ENCODE peak calls at places on chromosomes 6 and 20, in seven cellular contexts. One of them, this sample, is unnamed.

GRCh38 chr6:132357120-132357519 is 44.2 kb downstream of the MOXD1 start:
- DNase-seq in WERI-Rb-1: no peak
- DNase-seq in cardiac muscle cell: no peak
- DNase-seq in AG04450: no peak
- DNase-seq in psoas muscle: no peak
- DNase-seq in lower lobe of right lung: no peak
- DNase-seq in left ventricle myocardium inferior: no peak
- DNase-seq in this sample: no peak

GRCh38 chr6:42960243-42961019 is at the start of gene GNMT:
- DNase-seq in WERI-Rb-1: peak
- DNase-seq in cardiac muscle cell: peak
- DNase-seq in AG04450: no peak
- DNase-seq in psoas muscle: peak
- DNase-seq in lower lobe of right lung: peak
- DNase-seq in left ventricle myocardium inferior: peak
- DNase-seq in this sample: peak

GRCh38 chr6:112205521-112206458 is 48.6 kb downstream of the LAMA4 start:
- DNase-seq in WERI-Rb-1: no peak
- DNase-seq in cardiac muscle cell: peak
- DNase-seq in AG04450: no peak
- DNase-seq in psoas muscle: no peak
- DNase-seq in lower lobe of right lung: no peak
- DNase-seq in left ventricle myocardium inferior: no peak
- DNase-seq in this sample: no peak

GRCh38 chr6:98343797-98344196 is 490.6 kb upstream of the POU3F2 start:
- DNase-seq in WERI-Rb-1: no peak
- DNase-seq in cardiac muscle cell: no peak
- DNase-seq in AG04450: no peak
- DNase-seq in psoas muscle: no peak
- DNase-seq in lower lobe of right lung: no peak
- DNase-seq in left ventricle myocardium inferior: no peak
- DNase-seq in this sample: no peak

GRCh38 chr6:134031696-134032255 is 20.6 kb downstream of the SLC2A12 start:
- DNase-seq in WERI-Rb-1: no peak
- DNase-seq in cardiac muscle cell: no peak
- DNase-seq in AG04450: no peak
- DNase-seq in psoas muscle: no peak
- DNase-seq in lower lobe of right lung: no peak
- DNase-seq in left ventricle myocardium inferior: no peak
- DNase-seq in this sample: no peak

GRCh38 chr20:54122189-54122588 is 51.6 kb downstream of the CYP24A1 start:
- DNase-seq in WERI-Rb-1: no peak
- DNase-seq in cardiac muscle cell: no peak
- DNase-seq in AG04450: no peak
- DNase-seq in psoas muscle: no peak
- DNase-seq in lower lobe of right lung: no peak
- DNase-seq in left ventricle myocardium inferior: no peak
- DNase-seq in this sample: no peak

GRCh38 chr6:125533710-125534397 is 215.6 kb upstream of the HEY2 start:
- DNase-seq in WERI-Rb-1: no peak
- DNase-seq in cardiac muscle cell: no peak
- DNase-seq in AG04450: no peak
- DNase-seq in psoas muscle: no peak
- DNase-seq in lower lobe of right lung: no peak
- DNase-seq in left ventricle myocardium inferior: no peak
- DNase-seq in this sample: no peak

GRCh38 chr6:5004373-5005037 is 668 bp upstream of the RPP40 start:
- DNase-seq in WERI-Rb-1: no peak
- DNase-seq in cardiac muscle cell: no peak
- DNase-seq in AG04450: no peak
- DNase-seq in psoas muscle: no peak
- DNase-seq in lower lobe of right lung: no peak
- DNase-seq in left ventricle myocardium inferior: no peak
- DNase-seq in this sample: no peak

GRCh38 chr20:41047279-41047974 is 18.8 kb downstream of the TOP1 start:
- DNase-seq in WERI-Rb-1: no peak
- DNase-seq in cardiac muscle cell: no peak
- DNase-seq in AG04450: no peak
- DNase-seq in psoas muscle: no peak
- DNase-seq in lower lobe of right lung: no peak
- DNase-seq in left ventricle myocardium inferior: no peak
- DNase-seq in this sample: no peak

GRCh38 chr20:50446351-50447101 is 63.7 kb upstream of the PTPN1 start:
- DNase-seq in WERI-Rb-1: no peak
- DNase-seq in cardiac muscle cell: no peak
- DNase-seq in AG04450: no peak
- DNase-seq in psoas muscle: no peak
- DNase-seq in lower lobe of right lung: no peak
- DNase-seq in left ventricle myocardium inferior: no peak
- DNase-seq in this sample: no peak

GRCh38 chr6:151137441-151137984 is 102.3 kb upstream of the AKAP12 start:
- DNase-seq in WERI-Rb-1: no peak
- DNase-seq in cardiac muscle cell: no peak
- DNase-seq in AG04450: no peak
- DNase-seq in psoas muscle: no peak
- DNase-seq in lower lobe of right lung: no peak
- DNase-seq in left ventricle myocardium inferior: no peak
- DNase-seq in this sample: no peak

GRCh38 chr20:3203315-3204123 is 963 bp downstream of the DDRGK1 start:
- DNase-seq in WERI-Rb-1: peak
- DNase-seq in cardiac muscle cell: peak
- DNase-seq in AG04450: no peak
- DNase-seq in psoas muscle: no peak
- DNase-seq in lower lobe of right lung: no peak
- DNase-seq in left ventricle myocardium inferior: no peak
- DNase-seq in this sample: peak

GRCh38 chr20:64041040-64041780 is 5.2 kb downstream of the C20orf204 start:
- DNase-seq in WERI-Rb-1: no peak
- DNase-seq in cardiac muscle cell: no peak
- DNase-seq in AG04450: no peak
- DNase-seq in psoas muscle: no peak
- DNase-seq in lower lobe of right lung: no peak
- DNase-seq in left ventricle myocardium inferior: no peak
- DNase-seq in this sample: no peak

DNA sequence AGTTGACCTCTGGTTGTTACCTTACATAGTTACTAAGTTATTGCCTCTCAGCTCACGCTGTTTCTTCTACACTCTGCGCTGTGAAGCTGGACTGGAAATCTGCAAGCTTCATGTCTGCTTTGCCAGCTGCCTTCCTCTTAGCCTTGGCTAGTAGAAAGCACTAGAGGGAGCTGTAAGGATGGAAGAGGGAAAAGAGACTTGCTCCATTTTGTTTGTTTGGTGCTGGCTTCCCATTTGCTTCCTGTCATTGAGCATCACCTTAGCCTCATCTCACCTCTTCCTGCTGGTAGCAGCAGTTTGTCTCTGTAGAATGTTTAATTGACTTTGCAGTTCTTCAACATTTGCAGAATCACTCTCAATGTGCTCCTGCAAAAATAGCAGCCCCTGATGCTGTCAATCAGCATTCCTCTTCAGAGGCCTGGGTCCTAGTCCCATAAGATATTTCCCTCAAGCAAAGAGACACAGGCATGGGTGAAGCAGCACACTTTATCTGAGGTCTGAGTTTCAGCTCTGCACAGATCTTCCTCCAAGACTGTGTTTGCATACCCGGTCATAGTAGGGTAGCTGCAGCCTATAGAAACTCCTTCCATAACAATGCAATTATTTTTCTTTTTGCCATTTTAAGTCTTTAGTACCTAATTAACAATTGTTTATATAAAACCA is 302.2 kb upstream of the EPHA7 start:
- DNase-seq in WERI-Rb-1: peak
- DNase-seq in cardiac muscle cell: peak
- DNase-seq in AG04450: no peak
- DNase-seq in psoas muscle: no peak
- DNase-seq in lower lobe of right lung: no peak
- DNase-seq in left ventricle myocardium inferior: no peak
- DNase-seq in this sample: peak
- TF ChIP-seq CTCF in WERI-Rb-1: peak
- TF ChIP-seq CTCF in cardiac muscle cell: peak
- TF ChIP-seq CTCF in AG04450: no peak
- TF ChIP-seq CTCF in psoas muscle: no peak
- TF ChIP-seq CTCF in lower lobe of right lung: no peak
- TF ChIP-seq CTCF in left ventricle myocardium inferior: peak
- TF ChIP-seq CTCF in this sample: peak

GRCh38 chr6:37539706-37540352 is 40.1 kb upstream of the CCDC167 start:
- DNase-seq in WERI-Rb-1: no peak
- DNase-seq in cardiac muscle cell: no peak
- DNase-seq in AG04450: no peak
- DNase-seq in psoas muscle: no peak
- DNase-seq in lower lobe of right lung: no peak
- DNase-seq in left ventricle myocardium inferior: no peak
- DNase-seq in this sample: no peak

GRCh38 chr6:37538107-37538506 is 38.4 kb upstream of the CCDC167 start:
- DNase-seq in WERI-Rb-1: peak
- DNase-seq in cardiac muscle cell: no peak
- DNase-seq in AG04450: no peak
- DNase-seq in psoas muscle: no peak
- DNase-seq in lower lobe of right lung: no peak
- DNase-seq in left ventricle myocardium inferior: no peak
- DNase-seq in this sample: no peak

GRCh38 chr6:37532122-37532521 is 32.4 kb upstream of the CCDC167 start:
- DNase-seq in WERI-Rb-1: no peak
- DNase-seq in cardiac muscle cell: no peak
- DNase-seq in AG04450: no peak
- DNase-seq in psoas muscle: no peak
- DNase-seq in lower lobe of right lung: no peak
- DNase-seq in left ventricle myocardium inferior: no peak
- DNase-seq in this sample: no peak

GRCh38 chr6:37536462-37537225 is 37.0 kb upstream of the CCDC167 start:
- DNase-seq in WERI-Rb-1: no peak
- DNase-seq in cardiac muscle cell: peak
- DNase-seq in AG04450: no peak
- DNase-seq in psoas muscle: no peak
- DNase-seq in lower lobe of right lung: no peak
- DNase-seq in left ventricle myocardium inferior: no peak
- DNase-seq in this sample: peak

GRCh38 chr6:37535701-37536461 is 36.2 kb upstream of the CCDC167 start:
- DNase-seq in WERI-Rb-1: no peak
- DNase-seq in cardiac muscle cell: peak
- DNase-seq in AG04450: no peak
- DNase-seq in psoas muscle: no peak
- DNase-seq in lower lobe of right lung: no peak
- DNase-seq in left ventricle myocardium inferior: no peak
- DNase-seq in this sample: peak
- TF ChIP-seq CTCF in WERI-Rb-1: no peak
- TF ChIP-seq CTCF in cardiac muscle cell: no peak
- TF ChIP-seq CTCF in AG04450: no peak
- TF ChIP-seq CTCF in psoas muscle: no peak
- TF ChIP-seq CTCF in lower lobe of right lung: no peak
- TF ChIP-seq CTCF in left ventricle myocardium inferior: no peak
- TF ChIP-seq CTCF in this sample: no peak

DNA sequence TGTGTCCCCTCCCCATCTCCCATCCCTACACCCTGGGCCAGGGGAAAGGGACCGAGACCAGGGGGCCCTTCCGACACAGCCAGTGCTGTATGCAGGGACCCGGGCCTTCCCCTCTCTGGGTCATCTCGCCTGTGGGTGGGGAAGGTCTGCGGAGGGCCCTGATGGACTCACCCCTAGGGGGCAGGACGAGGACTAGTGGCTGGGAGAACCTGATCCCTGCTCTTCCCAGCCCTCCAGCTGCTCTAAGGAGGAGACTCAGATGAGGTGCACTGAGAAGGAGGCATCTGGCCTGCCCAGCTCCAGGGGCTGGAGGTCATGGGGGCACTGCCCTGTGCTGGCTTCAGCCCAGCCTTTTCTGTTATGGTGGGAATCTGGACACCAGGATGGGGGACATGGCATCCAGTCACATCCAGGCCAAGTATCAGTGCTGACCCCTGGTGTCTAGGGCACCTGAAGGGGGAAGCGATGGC is 735 bp downstream of the MYL9 start:
- DNase-seq in WERI-Rb-1: peak
- DNase-seq in cardiac muscle cell: peak
- DNase-seq in AG04450: no peak
- DNase-seq in psoas muscle: peak
- DNase-seq in lower lobe of right lung: no peak
- DNase-seq in left ventricle myocardium inferior: no peak
- DNase-seq in this sample: peak
- TF ChIP-seq CTCF in WERI-Rb-1: peak
- TF ChIP-seq CTCF in cardiac muscle cell: peak
- TF ChIP-seq CTCF in AG04450: peak
- TF ChIP-seq CTCF in psoas muscle: peak
- TF ChIP-seq CTCF in lower lobe of right lung: peak
- TF ChIP-seq CTCF in left ventricle myocardium inferior: peak
- TF ChIP-seq CTCF in this sample: peak

GRCh38 chr20:34949120-34949519 is 6.5 kb downstream of the GSS start:
- DNase-seq in WERI-Rb-1: no peak
- DNase-seq in cardiac muscle cell: no peak
- DNase-seq in AG04450: no peak
- DNase-seq in psoas muscle: no peak
- DNase-seq in lower lobe of right lung: no peak
- DNase-seq in left ventricle myocardium inferior: no peak
- DNase-seq in this sample: no peak

GRCh38 chr20:34953960-34954359 is 1.6 kb downstream of the GSS start:
- DNase-seq in WERI-Rb-1: no peak
- DNase-seq in cardiac muscle cell: no peak
- DNase-seq in AG04450: no peak
- DNase-seq in psoas muscle: no peak
- DNase-seq in lower lobe of right lung: no peak
- DNase-seq in left ventricle myocardium inferior: no peak
- DNase-seq in this sample: no peak

GRCh38 chr20:34952676-34953075 is 2.9 kb downstream of the GSS start:
- DNase-seq in WERI-Rb-1: no peak
- DNase-seq in cardiac muscle cell: no peak
- DNase-seq in AG04450: no peak
- DNase-seq in psoas muscle: no peak
- DNase-seq in lower lobe of right lung: no peak
- DNase-seq in left ventricle myocardium inferior: no peak
- DNase-seq in this sample: no peak

GRCh38 chr20:34951652-34952051 is 4.0 kb downstream of the GSS start:
- DNase-seq in WERI-Rb-1: no peak
- DNase-seq in cardiac muscle cell: no peak
- DNase-seq in AG04450: no peak
- DNase-seq in psoas muscle: peak
- DNase-seq in lower lobe of right lung: no peak
- DNase-seq in left ventricle myocardium inferior: peak
- DNase-seq in this sample: no peak

GRCh38 chr20:34951252-34951651 is 4.4 kb downstream of the GSS start:
- DNase-seq in WERI-Rb-1: no peak
- DNase-seq in cardiac muscle cell: no peak
- DNase-seq in AG04450: no peak
- DNase-seq in psoas muscle: no peak
- DNase-seq in lower lobe of right lung: no peak
- DNase-seq in left ventricle myocardium inferior: no peak
- DNase-seq in this sample: no peak
- TF ChIP-seq CTCF in WERI-Rb-1: no peak
- TF ChIP-seq CTCF in cardiac muscle cell: no peak
- TF ChIP-seq CTCF in AG04450: no peak
- TF ChIP-seq CTCF in psoas muscle: no peak
- TF ChIP-seq CTCF in lower lobe of right lung: no peak
- TF ChIP-seq CTCF in left ventricle myocardium inferior: no peak
- TF ChIP-seq CTCF in this sample: no peak

GRCh38 chr20:21640556-21640955 is 64.9 kb upstream of the PAX1 start:
- DNase-seq in WERI-Rb-1: no peak
- DNase-seq in cardiac muscle cell: peak
- DNase-seq in AG04450: no peak
- DNase-seq in psoas muscle: no peak
- DNase-seq in lower lobe of right lung: no peak
- DNase-seq in left ventricle myocardium inferior: no peak
- DNase-seq in this sample: no peak
- TF ChIP-seq CTCF in WERI-Rb-1: no peak
- TF ChIP-seq CTCF in cardiac muscle cell: no peak
- TF ChIP-seq CTCF in AG04450: no peak
- TF ChIP-seq CTCF in psoas muscle: no peak
- TF ChIP-seq CTCF in lower lobe of right lung: no peak
- TF ChIP-seq CTCF in left ventricle myocardium inferior: no peak
- TF ChIP-seq CTCF in this sample: no peak